ENCODE peak calls at places on chromosomes 4 and X, in six cellular contexts. W is K562, A is PC-9, T is GM23338, Q is fibroblast of lung, V is neural progenitor cell. H is an unnamed sample.

GRCh38 chrX:72317139-72317538 is 11.4 kb upstream of the CITED1 start:
- DNase-seq in W (no peak), A (no peak), T (no peak), Q (no peak), V (no peak), H (no peak)

GRCh38 chr4:138039010-138039409 is 203.1 kb downstream of the SLC7A11 start:
- DNase-seq in W (no peak), A (no peak), T (no peak), Q (peak), V (no peak), H (no peak)

GRCh38 chrX:72716766-72717165 is 2.7 kb upstream of the PHKA1 start:
- DNase-seq in W (no peak), A (no peak), T (no peak), Q (peak), V (no peak), H (no peak)

GRCh38 chr4:69576251-69576877 is 63.1 kb downstream of the UGT2A2 start:
- DNase-seq in W (no peak), A (no peak), T (no peak), Q (no peak), V (no peak), H (no peak)

GRCh38 chrX:148067285-148067684 is 86.1 kb downstream of the FMR1NB start:
- DNase-seq in W (no peak), A (no peak), T (no peak), Q (no peak), V (no peak), H (no peak)

GRCh38 chr4:124486423-124486822 is 226.1 kb downstream of the ANKRD50 start:
- DNase-seq in W (no peak), A (no peak), T (no peak), Q (no peak), V (no peak), H (no peak)

GRCh38 chr4:100162027-100162685 is 28.1 kb downstream of the DDIT4L start:
- DNase-seq in W (no peak), A (no peak), T (no peak), Q (no peak), V (no peak), H (peak)

GRCh38 chrX:108165349-108166111 is 74.0 kb downstream of the ATG4A start:
- DNase-seq in W (peak), A (peak), T (peak), Q (peak), V (peak), H (peak)

GRCh38 chr4:101367201-101367600 is 19.9 kb upstream of the PPP3CA start:
- DNase-seq in W (no peak), A (peak), T (no peak), Q (peak), V (no peak), H (no peak)

GRCh38 chr4:112704322-112704721 is 67.4 kb downstream of the LARP7 start:
- DNase-seq in W (no peak), A (no peak), T (no peak), Q (no peak), V (no peak), H (no peak)

GRCh38 chr4:112706840-112707207 is 69.9 kb downstream of the LARP7 start:
- DNase-seq in W (no peak), A (no peak), T (no peak), Q (no peak), V (no peak), H (no peak)

GRCh38 chr4:112708772-112709171 is 71.8 kb downstream of the LARP7 start:
- DNase-seq in W (no peak), A (no peak), T (no peak), Q (no peak), V (no peak), H (no peak)

GRCh38 chr4:112702892-112703291 is 65.9 kb downstream of the LARP7 start:
- DNase-seq in W (no peak), A (peak), T (no peak), Q (no peak), V (no peak), H (no peak)

DNA sequence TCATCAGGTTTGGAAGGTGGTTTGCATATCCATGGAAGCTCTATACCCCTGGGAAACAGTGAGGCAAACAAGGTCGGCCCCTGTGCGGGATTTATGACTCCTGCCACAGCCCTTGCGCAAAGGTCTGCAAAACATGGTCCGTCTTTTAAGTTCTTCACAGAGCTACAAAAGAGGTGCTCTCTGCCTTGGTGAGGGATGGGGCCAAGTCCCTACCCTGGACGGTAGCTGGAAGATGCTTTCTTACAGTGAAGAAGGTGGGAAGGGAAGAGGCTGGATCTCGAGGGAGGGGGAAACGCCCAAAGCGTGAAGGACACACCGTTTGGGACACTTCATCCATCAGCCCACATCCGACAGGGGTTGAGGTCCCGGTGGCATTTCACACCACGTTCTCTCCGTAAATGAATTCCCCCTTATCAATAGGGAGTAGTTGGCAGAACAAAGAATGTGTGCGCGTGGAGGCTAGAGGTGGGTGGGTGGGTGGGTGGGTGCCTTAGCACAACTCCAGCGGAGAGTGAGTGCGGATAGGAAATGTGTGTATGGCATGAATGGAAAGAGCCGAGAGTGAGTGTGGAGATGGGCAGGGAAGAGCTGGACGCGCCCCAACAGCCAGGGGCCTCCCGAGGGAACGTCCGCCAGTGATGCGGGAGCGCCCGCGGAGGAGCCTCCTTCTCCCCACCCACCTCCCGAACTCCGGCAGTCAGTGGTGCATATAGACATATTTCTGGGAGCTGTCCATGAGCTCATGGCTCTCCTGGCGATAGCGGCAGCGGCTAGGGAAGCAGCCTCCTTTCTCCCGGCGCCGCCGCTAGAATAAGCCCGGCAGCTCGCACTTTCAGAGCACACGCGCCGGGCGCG is 68.3 kb downstream of the LARP7 start:
- DNase-seq in W (no peak), A (peak), T (peak), Q (peak), V (peak), H (peak)
- TF ChIP-seq EZH2 in W (no peak), A (no peak), T (no peak), Q (peak), V (no peak), H (no peak)

GRCh38 chr4:80188801-80189458 is 8.4 kb upstream of the PRDM8 start:
- DNase-seq in W (no peak), A (no peak), T (peak), Q (no peak), V (no peak), H (no peak)
- TF ChIP-seq EZH2 in W (no peak), A (no peak), T (peak), Q (no peak), V (peak), H (no peak)

GRCh38 chr4:13538427-13538973 is 5.8 kb downstream of the NKX3-2 start:
- DNase-seq in W (no peak), A (no peak), T (no peak), Q (no peak), V (no peak), H (no peak)
- TF ChIP-seq EZH2 in W (no peak), A (no peak), T (peak), Q (no peak), V (no peak), H (no peak)

GRCh38 chr4:4866124-4866832 is 6.8 kb downstream of the MSX1 start:
- DNase-seq in W (no peak), A (no peak), T (peak), Q (no peak), V (peak), H (peak)

GRCh38 chr4:4865705-4866123 is 6.2 kb downstream of the MSX1 start:
- DNase-seq in W (no peak), A (no peak), T (peak), Q (no peak), V (peak), H (no peak)

GRCh38 chr4:4866833-4867744 is 7.6 kb downstream of the MSX1 start:
- DNase-seq in W (peak), A (no peak), T (peak), Q (no peak), V (peak), H (no peak)

GRCh38 chr4:4864443-4864939 is 5.0 kb downstream of the MSX1 start:
- DNase-seq in W (no peak), A (no peak), T (no peak), Q (no peak), V (peak), H (no peak)

DNA sequence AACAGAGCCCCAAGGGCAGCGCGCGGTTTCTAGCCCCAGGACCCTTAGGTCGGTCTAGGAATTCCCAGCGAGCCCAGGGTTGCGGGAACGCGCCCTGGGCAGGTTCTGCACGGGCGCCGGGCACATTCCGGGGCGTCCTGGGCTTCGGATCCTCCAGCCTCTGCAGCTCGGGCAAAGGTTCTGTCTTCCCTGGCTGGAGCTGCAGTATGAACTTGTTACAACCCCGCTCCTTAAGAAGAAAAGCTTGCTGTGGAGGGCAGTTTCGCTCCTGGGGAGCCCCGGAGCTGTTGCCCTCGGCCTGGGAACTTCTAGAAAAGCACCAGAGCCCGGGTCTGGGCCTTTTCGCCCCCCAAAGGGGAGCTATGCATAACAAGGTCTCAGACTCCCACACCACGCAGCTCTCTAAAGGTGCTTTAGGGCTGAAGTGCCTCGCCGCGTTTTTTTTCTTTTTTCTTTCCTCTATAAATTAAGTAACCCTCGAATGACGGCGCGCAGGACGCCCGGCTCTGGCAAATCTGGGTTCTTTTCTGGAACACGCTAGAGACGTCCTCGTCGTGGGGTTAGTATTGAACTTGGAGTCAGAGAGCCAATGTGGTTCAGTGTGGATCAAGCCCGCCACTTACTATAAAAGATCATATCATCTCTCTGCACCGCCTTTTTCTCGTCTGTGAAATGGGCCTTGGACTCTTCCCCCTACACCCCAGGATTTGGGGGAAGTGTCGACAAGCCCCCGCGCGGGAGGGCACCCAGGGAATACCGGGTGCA is 5.7 kb downstream of the MSX1 start:
- DNase-seq in W (no peak), A (no peak), T (peak), Q (no peak), V (peak), H (no peak)
- TF ChIP-seq EZH2 in W (no peak), A (no peak), T (peak), Q (no peak), V (peak), H (peak)

H was measured in A673.